ENCODE peak calls at places on chromosome 19, in ten cellular contexts. F is heart left ventricle; J is heart right ventricle; K is fibroblast of lung; M is WERI-Rb-1; L is HCT116; X is lung; R is IMR-90; E is astrocyte; C is CD4-positive, alpha-beta T cell. Q is an unnamed sample.
A peak's percentile ranks its signal among the peaks of the same experiment; 100 is the strongest.

GRCh38 chr19:4108767-4109625 is 14.9 kb downstream of the MAP2K2 start:
- DNase-seq in L (no peak), K (no peak), X (no peak), R (no peak), C (peak; percentile 74), M (no peak), E (no peak), J (no peak), F (peak; percentile 22), Q (no peak)

GRCh38 chr19:1445932-1446712 is 3.8 kb upstream of the APC2 start:
- DNase-seq in X (no peak), M (peak; percentile 78), E (no peak), K (no peak), C (no peak), J (no peak), F (peak; percentile 25), R (no peak), L (no peak), Q (no peak)

GRCh38 chr19:1410136-1410786 is 2.9 kb downstream of the DAZAP1 start:
- DNase-seq in L (no peak), X (no peak), F (no peak), K (peak; percentile 76), R (peak; percentile 63), J (no peak), M (no peak), C (no peak), E (peak; percentile 65), Q (no peak)

GRCh38 chr19:1113986-1114483 is 10.2 kb downstream of the GPX4 start:
- DNase-seq in J (no peak), C (no peak), X (no peak), F (no peak), R (no peak), L (no peak), M (no peak), K (no peak), E (no peak), Q (no peak)

GRCh38 chr19:47445937-47446402 is 25.7 kb downstream of the SLC8A2 start:
- DNase-seq in M (no peak), L (no peak), J (no peak), X (peak; percentile 42), C (peak; percentile 80), R (no peak), K (no peak), F (no peak), E (no peak), Q (no peak)

GRCh38 chr19:1935484-1936208 is 5.3 kb upstream of the CSNK1G2 start:
- DNase-seq in X (no peak), K (peak; percentile 45), R (peak; percentile 28), C (no peak), E (peak; percentile 36), L (peak; percentile 68), M (no peak), F (peak; percentile 69), J (no peak), Q (peak; percentile 64)

GRCh38 chr19:49067554-49067953 is 2.9 kb upstream of the NTF4 start:
- DNase-seq in E (no peak), C (no peak), J (no peak), R (no peak), X (no peak), K (no peak), F (no peak), M (no peak), L (no peak), Q (no peak)

GRCh38 chr19:10554760-10555612 is 10.8 kb downstream of the KRI1 start:
- DNase-seq in X (no peak), E (no peak), R (no peak), M (peak; percentile 33), J (no peak), L (no peak), F (no peak), K (no peak), C (no peak), Q (no peak)

GRCh38 chr19:43148233-43148632 is 38.1 kb downstream of the PSG5 start:
- DNase-seq in K (peak; percentile 82), F (no peak), E (peak; percentile 71), M (no peak), L (no peak), X (no peak), C (no peak), R (peak; percentile 93), J (no peak), Q (no peak)

GRCh38 chr19:53813996-53814395 is 10.1 kb downstream of the NLRP12 start:
- DNase-seq in J (no peak), E (peak; percentile 43), K (peak; percentile 56), L (no peak), M (no peak), X (no peak), C (no peak), F (no peak), R (peak; percentile 42), Q (no peak)

GRCh38 chr19:35249146-35249847 is 495 bp downstream of the LSR start:
- DNase-seq in J (no peak), X (peak; percentile 34), L (no peak), R (no peak), M (peak; percentile 48), F (no peak), K (no peak), E (no peak), C (no peak), Q (no peak)

GRCh38 chr19:46599716-46600392 is 1.3 kb upstream of the CALM3 start:
- DNase-seq in F (no peak), L (no peak), J (no peak), M (no peak), X (no peak), C (no peak), K (no peak), R (no peak), E (no peak), Q (peak; percentile 28)

GRCh38 chr19:27966390-27966816 is 1246.5 kb downstream of the UQCRFS1 start:
- DNase-seq in F (no peak), K (no peak), L (no peak), C (no peak), M (no peak), R (no peak), X (no peak), J (no peak), E (no peak), Q (no peak)

GRCh38 chr19:35030257-35031071 is at the start of gene SCN1B:
- DNase-seq in K (peak; percentile 70), C (peak; percentile 72), J (peak; percentile 61), E (peak; percentile 33), X (peak; percentile 68), R (peak; percentile 55), L (peak; percentile 22), M (peak; percentile 75), F (peak; percentile 78), Q (no peak)

GRCh38 chr19:52690395-52691214 is 44.2 kb downstream of the ZNF611 start:
- DNase-seq in R (peak; percentile 93), J (peak; percentile 95), K (peak; percentile 96), E (peak; percentile 92), M (peak; percentile 95), L (peak; percentile 76), C (peak; percentile 95), F (peak; percentile 97), X (peak; percentile 93), Q (peak; percentile 90)

GRCh38 chr19:8575467-8575997 is 1.7 kb downstream of the MYO1F start:
- DNase-seq in L (no peak), F (peak; percentile 42), J (no peak), K (peak; percentile 80), E (peak; percentile 65), X (no peak), M (no peak), R (peak; percentile 35), C (peak; percentile 56), Q (peak; percentile 46)
- H3K27ac ChIP-seq in L (no peak overlapping the region), F (no peak overlapping the region), J (no peak overlapping the region), K (no peak overlapping the region), E (no peak overlapping the region), X (no peak overlapping the region), M (no peak overlapping the region), R (no peak overlapping the region), C (peak overlapping the region; percentile 52), Q (no peak overlapping the region)

DNA sequence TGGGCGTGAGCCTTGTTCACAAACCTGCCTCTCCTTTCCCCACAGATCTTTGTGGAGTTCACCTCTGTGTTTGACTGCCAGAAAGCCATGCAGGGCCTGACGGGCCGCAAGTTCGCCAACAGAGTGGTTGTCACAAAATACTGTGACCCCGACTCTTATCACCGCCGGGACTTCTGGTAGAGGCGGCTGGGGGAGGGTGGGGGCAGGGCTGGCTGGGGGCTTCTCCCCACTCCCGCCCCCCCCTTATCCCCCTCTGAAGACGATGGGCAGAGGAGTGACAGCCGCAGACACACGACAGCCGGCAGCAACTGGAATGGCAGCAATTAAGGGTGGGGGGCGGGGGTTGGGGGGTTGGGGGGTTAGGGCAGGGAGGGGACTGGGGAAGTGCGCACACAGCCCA is 1.1 kb upstream of the EPN1 start:
- DNase-seq in F (no peak), C (no peak), X (no peak), K (no peak), J (no peak), M (no peak), R (no peak), L (no peak), E (no peak), Q (no peak)
- H3K27ac ChIP-seq in F (no peak overlapping the region), C (no peak overlapping the region), X (no peak overlapping the region), K (peak overlapping the region; percentile 76), J (no peak overlapping the region), M (peak overlapping the region; percentile 52), R (no peak overlapping the region), L (peak overlapping the region; percentile 39), E (no peak overlapping the region), Q (no peak overlapping the region)

DNA sequence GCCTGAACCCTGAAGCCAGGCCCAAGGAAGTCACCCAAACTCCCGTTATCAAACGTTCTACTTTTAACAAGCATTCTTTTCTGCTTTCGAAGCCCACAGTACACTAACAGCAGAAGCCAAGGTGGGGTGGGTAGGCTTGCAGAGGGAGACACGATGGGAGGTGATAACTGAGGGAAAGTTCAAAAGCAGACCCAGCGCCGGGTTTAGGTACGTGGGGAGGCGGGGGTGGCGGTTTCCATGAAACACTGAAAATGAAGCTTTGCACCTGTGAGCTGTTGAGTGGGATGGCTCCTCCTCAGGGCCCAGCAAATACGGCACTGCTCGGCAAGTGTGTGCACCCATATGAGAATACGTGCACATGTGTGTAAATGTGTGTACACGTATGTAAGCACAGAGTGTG is 49.8 kb downstream of the KLF2 start:
- DNase-seq in C (no peak), R (no peak), X (no peak), J (no peak), M (no peak), E (no peak), K (no peak), L (no peak), F (no peak), Q (no peak)
- H3K27ac ChIP-seq in C (peak overlapping the region; percentile 97), R (no peak overlapping the region), X (no peak overlapping the region), J (no peak overlapping the region), M (no peak overlapping the region), E (no peak overlapping the region), K (peak overlapping the region; percentile 40), L (no peak overlapping the region), F (no peak overlapping the region), Q (no peak overlapping the region)

DNA sequence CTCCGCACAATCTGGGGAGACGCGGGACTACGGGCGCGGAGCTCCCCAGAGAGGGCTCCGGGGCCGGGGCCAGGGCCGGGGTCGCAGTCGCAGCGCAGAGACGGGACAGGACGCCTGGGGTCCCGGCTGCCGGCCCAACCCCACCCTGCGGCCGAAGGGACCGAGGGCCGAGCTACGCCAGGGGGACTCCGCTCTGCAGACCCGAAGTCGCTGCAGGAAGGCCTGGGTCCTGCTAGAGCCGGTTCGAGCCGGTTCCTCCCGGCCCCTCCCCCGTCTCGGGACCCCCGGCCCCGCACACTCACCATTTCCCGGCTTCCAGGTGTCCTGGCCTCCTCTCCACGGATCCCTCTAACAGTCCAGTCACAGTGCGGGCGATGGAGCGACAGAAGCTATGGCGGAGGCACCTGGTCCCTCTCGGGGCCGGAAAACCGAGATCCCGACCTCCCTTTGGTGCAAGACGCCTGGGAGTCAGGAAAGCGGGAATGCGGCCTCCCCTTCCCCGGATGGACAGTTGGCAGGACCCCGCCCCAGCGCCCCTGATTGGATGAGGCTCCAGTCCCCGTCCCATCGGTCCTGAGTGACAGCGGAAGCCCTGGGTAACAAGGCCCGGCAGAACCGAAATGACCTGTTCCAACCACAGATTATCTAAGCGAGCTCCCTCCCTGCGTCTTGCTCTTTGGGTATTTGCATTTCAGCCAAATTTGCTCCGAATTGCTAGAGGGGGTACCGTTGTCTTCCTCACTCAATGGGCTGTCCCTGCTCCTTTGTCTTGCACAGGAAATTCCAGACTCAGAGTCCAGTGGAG is at the start of gene ZNF625:
- DNase-seq in L (no peak), K (peak; percentile 93), J (peak; percentile 92), M (peak; percentile 98), E (peak; percentile 89), C (peak; percentile 40), R (peak; percentile 87), F (peak; percentile 95), X (peak; percentile 88), Q (peak; percentile 90)
- H3K27ac ChIP-seq in L (no peak within 1 kb of the TSS), K (peak within 1 kb of the TSS; percentile 79), J (peak within 1 kb of the TSS; percentile 72), M (peak within 1 kb of the TSS; percentile 96), E (peak within 1 kb of the TSS; percentile 54), C (no peak within 1 kb of the TSS), R (peak within 1 kb of the TSS; percentile 77), F (peak within 1 kb of the TSS; percentile 76), X (peak within 1 kb of the TSS; percentile 62), Q (peak within 1 kb of the TSS; percentile 48)

Q was measured in right lobe of liver.